ENCODE peak calls at places on chromosomes 2 and 18, in eight cellular contexts. One of them, this sample, is unnamed.
A peak's percentile ranks its signal among the peaks of the same experiment; 100 is the strongest.

GRCh38 chr18:43800584-43800983 is 523.3 kb upstream of the SYT4 start:
- DNase-seq in A549: no peak
- DNase-seq in tibial artery: no peak
- DNase-seq in pancreas: no peak
- DNase-seq in psoas muscle: no peak
- DNase-seq in suprapubic skin: no peak
- DNase-seq in mucosa of descending colon: no peak
- DNase-seq in cardiac muscle cell: no peak
- DNase-seq in this sample: no peak

GRCh38 chr2:9554841-9555337 is 741 bp downstream of the ADAM17 start:
- DNase-seq in pancreas: no peak
- DNase-seq in tibial artery: peak; percentile 74
- DNase-seq in suprapubic skin: no peak
- DNase-seq in psoas muscle: no peak
- DNase-seq in cardiac muscle cell: peak; percentile 67
- DNase-seq in mucosa of descending colon: no peak
- DNase-seq in A549: peak; percentile 90
- DNase-seq in this sample: peak; percentile 60

GRCh38 chr2:147331790-147332419 is 512.9 kb upstream of the ACVR2A start:
- DNase-seq in mucosa of descending colon: no peak
- DNase-seq in suprapubic skin: no peak
- DNase-seq in tibial artery: no peak
- DNase-seq in A549: peak; percentile 11
- DNase-seq in pancreas: no peak
- DNase-seq in cardiac muscle cell: peak; percentile 60
- DNase-seq in psoas muscle: no peak
- DNase-seq in this sample: peak; percentile 69

GRCh38 chr2:121527009-121527682 is 3.5 kb upstream of the RNU4ATAC start:
- DNase-seq in cardiac muscle cell: no peak
- DNase-seq in mucosa of descending colon: no peak
- DNase-seq in suprapubic skin: no peak
- DNase-seq in A549: no peak
- DNase-seq in tibial artery: no peak
- DNase-seq in psoas muscle: no peak
- DNase-seq in pancreas: no peak
- DNase-seq in this sample: no peak

GRCh38 chr18:46156124-46156745 is 52.0 kb downstream of the HAUS1 start:
- DNase-seq in mucosa of descending colon: no peak
- DNase-seq in pancreas: no peak
- DNase-seq in A549: no peak
- DNase-seq in psoas muscle: no peak
- DNase-seq in cardiac muscle cell: no peak
- DNase-seq in tibial artery: no peak
- DNase-seq in suprapubic skin: no peak
- DNase-seq in this sample: no peak

GRCh38 chr18:2891526-2892431 is 45.0 kb downstream of the EMILIN2 start:
- DNase-seq in pancreas: no peak
- DNase-seq in psoas muscle: no peak
- DNase-seq in cardiac muscle cell: peak; percentile 34
- DNase-seq in A549: no peak
- DNase-seq in mucosa of descending colon: no peak
- DNase-seq in suprapubic skin: peak; percentile 33
- DNase-seq in tibial artery: no peak
- DNase-seq in this sample: no peak

GRCh38 chr2:181998045-181998444 is 12.4 kb downstream of the PPP1R1C start:
- DNase-seq in mucosa of descending colon: no peak
- DNase-seq in A549: no peak
- DNase-seq in cardiac muscle cell: no peak
- DNase-seq in psoas muscle: no peak
- DNase-seq in suprapubic skin: no peak
- DNase-seq in tibial artery: no peak
- DNase-seq in pancreas: no peak
- DNase-seq in this sample: no peak

GRCh38 chr2:79453918-79454317 is 58.9 kb upstream of the CTNNA2 start:
- DNase-seq in suprapubic skin: no peak
- DNase-seq in cardiac muscle cell: peak; percentile 73
- DNase-seq in pancreas: no peak
- DNase-seq in mucosa of descending colon: no peak
- DNase-seq in tibial artery: no peak
- DNase-seq in psoas muscle: no peak
- DNase-seq in A549: no peak
- DNase-seq in this sample: no peak

GRCh38 chr2:64318476-64318748 is 135.6 kb upstream of the LGALSL start:
- DNase-seq in cardiac muscle cell: no peak
- DNase-seq in A549: no peak
- DNase-seq in tibial artery: no peak
- DNase-seq in mucosa of descending colon: no peak
- DNase-seq in psoas muscle: no peak
- DNase-seq in suprapubic skin: no peak
- DNase-seq in pancreas: no peak
- DNase-seq in this sample: no peak

GRCh38 chr2:181790716-181791649 is 100.5 kb upstream of the ITPRID2 start:
- DNase-seq in tibial artery: no peak
- DNase-seq in cardiac muscle cell: no peak
- DNase-seq in pancreas: no peak
- DNase-seq in psoas muscle: no peak
- DNase-seq in suprapubic skin: no peak
- DNase-seq in A549: peak; percentile 92
- DNase-seq in mucosa of descending colon: no peak
- DNase-seq in this sample: no peak

GRCh38 chr2:20071397-20072383 is 20.3 kb upstream of the LAPTM4A start:
- DNase-seq in tibial artery: peak; percentile 49
- DNase-seq in psoas muscle: no peak
- DNase-seq in mucosa of descending colon: no peak
- DNase-seq in cardiac muscle cell: no peak
- DNase-seq in pancreas: peak; percentile 33
- DNase-seq in suprapubic skin: no peak
- DNase-seq in A549: peak; percentile 84
- DNase-seq in this sample: no peak

GRCh38 chr2:11750917-11751316 is 4.5 kb downstream of the LPIN1 start:
- DNase-seq in tibial artery: no peak
- DNase-seq in psoas muscle: no peak
- DNase-seq in suprapubic skin: no peak
- DNase-seq in pancreas: no peak
- DNase-seq in A549: no peak
- DNase-seq in mucosa of descending colon: no peak
- DNase-seq in cardiac muscle cell: no peak
- DNase-seq in this sample: no peak

GRCh38 chr2:154527962-154528361 is 170.5 kb upstream of the KCNJ3 start:
- DNase-seq in suprapubic skin: no peak
- DNase-seq in pancreas: no peak
- DNase-seq in mucosa of descending colon: no peak
- DNase-seq in psoas muscle: no peak
- DNase-seq in A549: no peak
- DNase-seq in tibial artery: no peak
- DNase-seq in cardiac muscle cell: no peak
- DNase-seq in this sample: no peak

GRCh38 chr2:184769686-184770085 is 171.4 kb downstream of the ZNF804A start:
- DNase-seq in pancreas: no peak
- DNase-seq in A549: no peak
- DNase-seq in psoas muscle: no peak
- DNase-seq in mucosa of descending colon: no peak
- DNase-seq in cardiac muscle cell: no peak
- DNase-seq in suprapubic skin: no peak
- DNase-seq in tibial artery: no peak
- DNase-seq in this sample: no peak

GRCh38 chr2:166202778-166203177 is 75.0 kb upstream of the SCN1A start:
- DNase-seq in psoas muscle: no peak
- DNase-seq in A549: no peak
- DNase-seq in suprapubic skin: no peak
- DNase-seq in tibial artery: no peak
- DNase-seq in mucosa of descending colon: no peak
- DNase-seq in cardiac muscle cell: no peak
- DNase-seq in pancreas: no peak
- DNase-seq in this sample: no peak

GRCh38 chr2:148954536-148954935 is 79.5 kb downstream of the KIF5C start:
- DNase-seq in suprapubic skin: no peak
- DNase-seq in mucosa of descending colon: no peak
- DNase-seq in pancreas: no peak
- DNase-seq in psoas muscle: no peak
- DNase-seq in A549: no peak
- DNase-seq in cardiac muscle cell: no peak
- DNase-seq in tibial artery: no peak
- DNase-seq in this sample: no peak

GRCh38 chr2:227884511-227884947 is 13.1 kb downstream of the DAW1 start:
- DNase-seq in suprapubic skin: no peak
- DNase-seq in A549: peak; percentile 79
- DNase-seq in mucosa of descending colon: peak; percentile 76
- DNase-seq in tibial artery: peak; percentile 68
- DNase-seq in psoas muscle: peak; percentile 39
- DNase-seq in cardiac muscle cell: peak; percentile 70
- DNase-seq in pancreas: peak; percentile 82
- DNase-seq in this sample: peak; percentile 73

GRCh38 chr2:160934263-160934662 is 226.0 kb upstream of the TANK start:
- DNase-seq in tibial artery: no peak
- DNase-seq in cardiac muscle cell: no peak
- DNase-seq in mucosa of descending colon: no peak
- DNase-seq in psoas muscle: no peak
- DNase-seq in suprapubic skin: no peak
- DNase-seq in A549: no peak
- DNase-seq in pancreas: no peak
- DNase-seq in this sample: no peak

GRCh38 chr2:177392373-177393246 is at the start of gene AGPS:
- DNase-seq in A549: peak; percentile 80
- DNase-seq in mucosa of descending colon: peak; percentile 90
- DNase-seq in suprapubic skin: peak; percentile 81
- DNase-seq in cardiac muscle cell: peak; percentile 83
- DNase-seq in psoas muscle: peak; percentile 86
- DNase-seq in pancreas: peak; percentile 85
- DNase-seq in tibial artery: peak; percentile 64
- DNase-seq in this sample: peak; percentile 82

GRCh38 chr2:98269830-98270229 is 76.4 kb upstream of the CNGA3 start:
- DNase-seq in pancreas: no peak
- DNase-seq in A549: no peak
- DNase-seq in cardiac muscle cell: no peak
- DNase-seq in tibial artery: no peak
- DNase-seq in suprapubic skin: no peak
- DNase-seq in psoas muscle: no peak
- DNase-seq in mucosa of descending colon: no peak
- DNase-seq in this sample: no peak

GRCh38 chr2:31319391-31320175 is 85.6 kb downstream of the EHD3 start:
- DNase-seq in cardiac muscle cell: no peak
- DNase-seq in tibial artery: peak; percentile 45
- DNase-seq in A549: no peak
- DNase-seq in psoas muscle: no peak
- DNase-seq in mucosa of descending colon: no peak
- DNase-seq in suprapubic skin: no peak
- DNase-seq in pancreas: no peak
- DNase-seq in this sample: no peak

GRCh38 chr2:14272396-14273077 is 360.0 kb upstream of the LRATD1 start:
- DNase-seq in suprapubic skin: no peak
- DNase-seq in A549: no peak
- DNase-seq in mucosa of descending colon: no peak
- DNase-seq in pancreas: no peak
- DNase-seq in psoas muscle: no peak
- DNase-seq in tibial artery: no peak
- DNase-seq in cardiac muscle cell: no peak
- DNase-seq in this sample: no peak

GRCh38 chr2:106982350-106982749 is 96.4 kb upstream of the ST6GAL2 start:
- DNase-seq in suprapubic skin: no peak
- DNase-seq in pancreas: no peak
- DNase-seq in A549: peak; percentile 27
- DNase-seq in mucosa of descending colon: no peak
- DNase-seq in psoas muscle: no peak
- DNase-seq in cardiac muscle cell: no peak
- DNase-seq in tibial artery: no peak
- DNase-seq in this sample: no peak

GRCh38 chr2:175605989-175606841 is 395.9 kb downstream of the LNPK start:
- DNase-seq in pancreas: no peak
- DNase-seq in psoas muscle: no peak
- DNase-seq in suprapubic skin: no peak
- DNase-seq in cardiac muscle cell: no peak
- DNase-seq in tibial artery: no peak
- DNase-seq in mucosa of descending colon: no peak
- DNase-seq in A549: no peak
- DNase-seq in this sample: peak; percentile 6

GRCh38 chr2:152505495-152505906 is 170.5 kb downstream of the FMNL2 start:
- DNase-seq in suprapubic skin: no peak
- DNase-seq in pancreas: no peak
- DNase-seq in psoas muscle: peak; percentile 35
- DNase-seq in tibial artery: peak; percentile 46
- DNase-seq in mucosa of descending colon: no peak
- DNase-seq in A549: peak; percentile 88
- DNase-seq in cardiac muscle cell: no peak
- DNase-seq in this sample: no peak

GRCh38 chr18:6255121-6255742 is 159.5 kb downstream of the L3MBTL4 start:
- DNase-seq in pancreas: no peak
- DNase-seq in mucosa of descending colon: no peak
- DNase-seq in tibial artery: no peak
- DNase-seq in suprapubic skin: no peak
- DNase-seq in A549: no peak
- DNase-seq in psoas muscle: no peak
- DNase-seq in cardiac muscle cell: peak; percentile 77
- DNase-seq in this sample: no peak
- H3K4me3 ChIP-seq in pancreas: no peak overlapping the region
- H3K4me3 ChIP-seq in mucosa of descending colon: no peak overlapping the region
- H3K4me3 ChIP-seq in tibial artery: no peak overlapping the region
- H3K4me3 ChIP-seq in suprapubic skin: no peak overlapping the region
- H3K4me3 ChIP-seq in A549: no peak overlapping the region
- H3K4me3 ChIP-seq in psoas muscle: no peak overlapping the region
- H3K4me3 ChIP-seq in cardiac muscle cell: no peak overlapping the region
- H3K4me3 ChIP-seq in this sample: no peak overlapping the region

GRCh38 chr2:205768341-205768740 is 86.0 kb downstream of the NRP2 start:
- DNase-seq in A549: no peak
- DNase-seq in suprapubic skin: no peak
- DNase-seq in mucosa of descending colon: no peak
- DNase-seq in cardiac muscle cell: peak; percentile 89
- DNase-seq in psoas muscle: no peak
- DNase-seq in pancreas: no peak
- DNase-seq in tibial artery: no peak
- DNase-seq in this sample: no peak
- H3K4me1 ChIP-seq in A549: peaks cover 69% of the 10 kb centered on the region
- H3K4me1 ChIP-seq in suprapubic skin: peaks cover 21% of the 10 kb centered on the region
- H3K4me1 ChIP-seq in mucosa of descending colon: peaks cover 34% of the 10 kb centered on the region
- H3K4me1 ChIP-seq in cardiac muscle cell: peaks cover 39% of the 10 kb centered on the region
- H3K4me1 ChIP-seq in psoas muscle: no peaks in the 10 kb centered on the region
- H3K4me1 ChIP-seq in pancreas: peaks cover 4% of the 10 kb centered on the region
- H3K4me1 ChIP-seq in tibial artery: peaks cover 11% of the 10 kb centered on the region
- H3K4me1 ChIP-seq in this sample: peaks cover 16% of the 10 kb centered on the region

DNA sequence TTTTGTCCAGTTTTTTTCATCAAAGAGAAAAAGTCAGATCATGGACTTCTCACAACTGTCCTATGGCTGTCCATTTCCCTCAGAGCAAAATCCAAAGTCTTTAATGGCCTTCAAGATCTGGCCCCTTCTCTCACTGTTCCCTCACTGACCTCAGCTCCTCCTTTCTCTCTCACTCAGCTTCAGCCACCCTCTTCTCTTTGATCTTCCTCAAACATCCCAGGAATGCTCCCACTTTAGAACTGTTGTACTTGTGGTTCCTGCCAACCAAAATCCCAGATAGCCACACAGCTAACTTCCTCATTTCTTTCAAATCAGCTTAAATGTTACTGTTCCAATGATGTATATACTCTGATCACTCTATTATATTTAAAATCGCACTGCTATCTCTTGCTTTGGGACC is 82.9 kb downstream of the NUP35 start:
- DNase-seq in cardiac muscle cell: peak; percentile 72
- DNase-seq in A549: no peak
- DNase-seq in mucosa of descending colon: no peak
- DNase-seq in tibial artery: no peak
- DNase-seq in suprapubic skin: no peak
- DNase-seq in pancreas: no peak
- DNase-seq in psoas muscle: no peak
- DNase-seq in this sample: no peak
- H3K9me3 ChIP-seq in cardiac muscle cell: no peaks in the 10 kb centered on the region
- H3K9me3 ChIP-seq in A549: peaks cover 2% of the 10 kb centered on the region
- H3K9me3 ChIP-seq in mucosa of descending colon: no peaks in the 10 kb centered on the region
- H3K9me3 ChIP-seq in tibial artery: no peaks in the 10 kb centered on the region
- H3K9me3 ChIP-seq in suprapubic skin: no peaks in the 10 kb centered on the region
- H3K9me3 ChIP-seq in pancreas: no peaks in the 10 kb centered on the region
- H3K9me3 ChIP-seq in psoas muscle: peaks cover 8% of the 10 kb centered on the region
- H3K9me3 ChIP-seq in this sample: no peaks in the 10 kb centered on the region

GRCh38 chr18:5894613-5895299 is 566 bp downstream of the TMEM200C start:
- DNase-seq in A549: no peak
- DNase-seq in mucosa of descending colon: no peak
- DNase-seq in psoas muscle: peak; percentile 14
- DNase-seq in cardiac muscle cell: peak; percentile 51
- DNase-seq in pancreas: no peak
- DNase-seq in tibial artery: no peak
- DNase-seq in suprapubic skin: no peak
- DNase-seq in this sample: no peak
- H3K4me3 ChIP-seq in A549: peak overlapping the region; percentile 45
- H3K4me3 ChIP-seq in mucosa of descending colon: no peak overlapping the region
- H3K4me3 ChIP-seq in psoas muscle: peak overlapping the region; percentile 54
- H3K4me3 ChIP-seq in cardiac muscle cell: peak overlapping the region; percentile 75
- H3K4me3 ChIP-seq in pancreas: peak overlapping the region; percentile 53
- H3K4me3 ChIP-seq in tibial artery: peak overlapping the region; percentile 35
- H3K4me3 ChIP-seq in suprapubic skin: peak overlapping the region; percentile 56
- H3K4me3 ChIP-seq in this sample: no peak overlapping the region